ENCODE peak calls at places on chromosomes 4 and X, in four cellular contexts. S, J, M and B are unnamed samples.

GRCh38 chr4:24278693-24279092 is 305.7 kb downstream of the DHX15 start:
- DNase-seq in S (no peak), J (no peak), M (no peak), B (no peak)

GRCh38 chr4:117965608-117966007 is 68.7 kb upstream of the NDST3 start:
- DNase-seq in M (no peak), J (no peak), S (no peak), B (no peak)

GRCh38 chr4:72112514-72113156 is 80.8 kb downstream of the NPFFR2 start:
- DNase-seq in S (peak; percentile 28), M (peak; percentile 88), J (peak; percentile 32), B (no peak)

GRCh38 chr4:119020158-119020557 is 115.5 kb upstream of the MYOZ2 start:
- DNase-seq in M (no peak), J (no peak), S (no peak), B (no peak)

GRCh38 chrX:141405486-141405877 is 163.2 kb upstream of the SPANXC start:
- DNase-seq in J (no peak), M (no peak), S (no peak), B (no peak)

GRCh38 chrX:70253377-70254062 is 6.5 kb downstream of the P2RY4 start:
- DNase-seq in J (peak; percentile 1), S (no peak), M (no peak), B (no peak)

GRCh38 chr4:37825943-37826281 is 574 bp upstream of the PGM2 start:
- DNase-seq in J (no peak), M (no peak), S (no peak), B (no peak)

GRCh38 chrX:51614353-51614752 is 4.4 kb downstream of the CENPVL3 start:
- DNase-seq in J (peak; percentile 2), M (no peak), S (peak; percentile 26), B (no peak)

GRCh38 chrX:38060331-38060878 is 54.1 kb downstream of the SYTL5 start:
- DNase-seq in J (no peak), S (no peak), M (no peak), B (no peak)

GRCh38 chr4:169756971-169757574 is 671 bp downstream of the HPF1 start:
- DNase-seq in S (no peak), M (no peak), J (peak; percentile 1), B (no peak)

GRCh38 chrX:17052210-17052609 is 105.8 kb downstream of the REPS2 start:
- DNase-seq in J (no peak), M (no peak), S (no peak), B (no peak)

GRCh38 chrX:18994713-18995112 is 10.8 kb upstream of the PHKA2 start:
- DNase-seq in M (no peak), J (peak; percentile 17), S (no peak), B (no peak)
- TF ChIP-seq CREM in M (no peak), J (no peak), S (no peak), B (no peak)

DNA sequence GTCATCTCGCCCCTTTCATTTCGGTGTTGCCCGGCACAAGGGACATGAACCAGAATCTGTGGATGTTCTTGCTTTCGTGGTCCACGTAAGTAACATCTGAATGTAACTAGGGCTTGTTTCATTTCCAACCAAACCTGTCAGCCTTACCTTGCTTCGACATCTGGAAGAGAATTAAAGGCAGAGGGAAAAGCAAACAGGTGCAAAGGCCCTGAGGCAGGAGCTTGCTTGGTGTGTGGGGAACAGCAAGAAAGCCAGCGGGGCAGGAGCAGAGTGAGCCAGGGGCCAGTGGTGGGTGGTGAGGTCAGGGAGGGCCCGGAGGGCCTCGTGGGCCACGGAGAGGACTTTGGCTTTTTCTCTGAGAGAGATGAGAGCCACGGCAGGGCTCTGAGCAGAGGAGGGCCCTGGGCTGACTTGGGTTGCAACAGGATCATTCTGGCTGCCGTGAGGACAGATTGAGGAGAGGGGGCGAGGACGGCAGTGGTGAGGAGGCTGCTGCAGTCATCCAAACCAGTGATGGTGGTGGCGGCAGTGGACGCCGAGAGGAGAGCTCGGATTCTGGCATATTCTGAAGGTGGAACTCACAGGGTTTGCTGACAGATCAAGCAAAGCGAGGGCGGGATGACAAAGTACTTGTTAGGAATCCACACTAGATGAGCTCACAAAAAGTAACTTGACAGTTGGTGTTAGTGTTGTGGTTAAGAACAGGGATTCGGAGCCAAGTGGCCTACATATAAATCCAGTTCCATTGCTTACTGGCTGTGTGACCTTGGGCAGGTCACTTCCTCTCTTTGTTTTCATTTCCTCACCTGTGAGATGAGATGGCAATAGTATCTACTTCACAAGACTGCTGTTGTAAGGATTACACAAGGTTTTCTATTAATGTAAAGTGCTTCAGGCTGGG is 6.8 kb upstream of the WDR13 start:
- DNase-seq in S (no peak), J (peak; percentile 18), M (no peak), B (no peak)
- TF ChIP-seq CREM in S (no peak), J (no peak), M (no peak), B (no peak)

GRCh38 chrX:48493890-48494364 is 14.9 kb upstream of the PORCN start:
- DNase-seq in S (peak; percentile 36), M (no peak), J (peak; percentile 55), B (peak; percentile 57)

GRCh38 chrX:48489892-48490291 is 13.9 kb downstream of the FTSJ1 start:
- DNase-seq in S (no peak), M (no peak), J (no peak), B (no peak)

GRCh38 chrX:48491809-48492208 is 15.8 kb downstream of the FTSJ1 start:
- DNase-seq in M (no peak), J (no peak), S (no peak), B (no peak)

GRCh38 chrX:48490661-48491060 is 14.7 kb downstream of the FTSJ1 start:
- DNase-seq in M (no peak), S (no peak), J (no peak), B (no peak)

GRCh38 chrX:48492293-48492910 is 16.4 kb upstream of the PORCN start:
- DNase-seq in J (no peak), S (peak; percentile 21), M (no peak), B (no peak)
- TF ChIP-seq CREM in J (no peak), S (no peak), M (no peak), B (no peak)

GRCh38 chr4:7911044-7911578 is 28.6 kb downstream of the AFAP1 start:
- DNase-seq in J (no peak), M (no peak), S (no peak), B (peak; percentile 48)
- TF ChIP-seq CREM in J (no peak), M (no peak), S (no peak), B (no peak)